ENCODE peak calls at places on chromosomes 11 and 22, in nine cellular contexts. Z is aorta; K is central memory CD4-positive, alpha-beta T cell; H is right lobe of liver; A is M059J; W is activated CD4-positive, alpha-beta T cell treated with anti-CD3 and anti-CD28 coated beads, Interleukin-2, amount 50 U/mL, for 1 hour; X is body of pancreas; E is stimulated activated CD8-positive, alpha-beta memory T cell treated with anti-CD3 and anti-CD28 coated beads, Interleukin-4, amount 100 ng/mL, for 1 hour; V is AG08395. M is an unnamed sample.

GRCh38 chr22:19679476-19680099 is 34.7 kb upstream of the SEPTIN5 start:
- DNase-seq in A (no peak), W (peak; percentile 49), K (peak; percentile 7), X (peak; percentile 23), H (peak; percentile 63), E (peak; percentile 20), V (peak; percentile 52), Z (peak; percentile 88), M (no peak)

GRCh38 chr22:41140365-41140957 is 48.1 kb downstream of the EP300 start:
- DNase-seq in V (no peak), Z (no peak), W (no peak), E (no peak), K (no peak), H (no peak), A (no peak), X (no peak), M (no peak)

GRCh38 chr22:41799486-41800347 is 762 bp upstream of the CCDC134 start:
- DNase-seq in V (peak; percentile 53), K (no peak), H (peak; percentile 35), Z (peak; percentile 79), A (no peak), X (peak; percentile 30), W (no peak), E (no peak), M (no peak)

GRCh38 chr22:46465348-46465725 is 72.1 kb downstream of the CELSR1 start:
- DNase-seq in K (no peak), W (no peak), E (no peak), V (no peak), A (no peak), H (no peak), X (no peak), Z (peak; percentile 68), M (no peak)

GRCh38 chr22:27433585-27434190 is 367.9 kb downstream of the MN1 start:
- DNase-seq in E (no peak), H (no peak), W (no peak), X (peak; percentile 39), Z (no peak), K (no peak), A (peak; percentile 22), V (no peak), M (no peak)

GRCh38 chr11:116909245-116909644 is 71.8 kb upstream of the APOA1 start:
- DNase-seq in V (no peak), X (no peak), A (no peak), E (no peak), W (no peak), K (no peak), Z (no peak), H (no peak), M (no peak)

GRCh38 chr22:27724181-27724580 is 77.4 kb downstream of the MN1 start:
- DNase-seq in W (no peak), X (no peak), V (no peak), K (no peak), A (peak; percentile 27), H (no peak), E (no peak), Z (no peak), M (peak; percentile 1)

GRCh38 chr11:83819936-83820549 is 533.9 kb upstream of the CCDC90B start:
- DNase-seq in H (no peak), X (peak; percentile 59), W (no peak), A (peak; percentile 70), Z (no peak), V (peak; percentile 69), E (no peak), K (no peak), M (no peak)

GRCh38 chr22:40183029-40183581 is 5.4 kb downstream of the TNRC6B start:
- DNase-seq in E (no peak), A (peak; percentile 89), Z (no peak), K (peak; percentile 24), H (no peak), X (peak; percentile 40), W (no peak), V (peak; percentile 81), M (no peak)

GRCh38 chr11:63839508-63840355 is 822 bp downstream of the MARK2 start:
- DNase-seq in X (peak; percentile 58), E (no peak), W (peak; percentile 15), H (peak; percentile 51), V (no peak), K (peak; percentile 23), A (peak; percentile 32), Z (peak; percentile 80), M (peak; percentile 84)

GRCh38 chr11:93622043-93622442 is 39.4 kb upstream of the CEP295 start:
- DNase-seq in V (no peak), W (no peak), K (no peak), E (no peak), A (peak; percentile 31), X (no peak), H (no peak), Z (no peak), M (no peak)

M was measured in posterior vena cava.